ENCODE peak calls at places on chromosomes 16 and 17, in four cellular contexts. B, X, D and W are unnamed samples.

GRCh38 chr17:63550816-63551639 is 751 bp downstream of the DCAF7 start:
- DNase-seq in B (peak; percentile 20), X (no peak), D (peak; percentile 46), W (no peak)

GRCh38 chr17:72563952-72564351 is 443.1 kb downstream of the SOX9 start:
- DNase-seq in B (no peak), X (no peak), D (no peak), W (no peak)

GRCh38 chr17:81980752-81981239 is 3.4 kb downstream of the ASPSCR1 start:
- DNase-seq in B (no peak), X (no peak), D (no peak), W (no peak)

GRCh38 chr16:89581045-89581695 is 5.6 kb downstream of the CPNE7 start:
- DNase-seq in B (peak; percentile 99), X (no peak), D (no peak), W (no peak)

GRCh38 chr17:82014432-82014831 is 8.2 kb downstream of the CENPX start:
- DNase-seq in B (no peak), X (no peak), D (no peak), W (no peak)

GRCh38 chr17:80361495-80362220 is 53.3 kb upstream of the ENDOV start:
- DNase-seq in B (peak; percentile 6), X (no peak), D (peak; percentile 39), W (no peak)

GRCh38 chr17:58302919-58303551 is 22.3 kb upstream of the MPO start:
- DNase-seq in B (no peak), X (no peak), D (no peak), W (no peak)

GRCh38 chr17:38672788-38673713 is 1.7 kb downstream of the EPOP start:
- DNase-seq in B (no peak), X (no peak), D (peak; percentile 31), W (no peak)

GRCh38 chr16:72932050-72932449 is 115.9 kb downstream of the ZFHX3 start:
- DNase-seq in B (no peak), X (no peak), D (no peak), W (peak; percentile 39)

GRCh38 chr17:77609553-77610517 is 348.7 kb upstream of the TNRC6C start:
- DNase-seq in B (peak; percentile 17), X (no peak), D (peak; percentile 85), W (peak; percentile 65)

GRCh38 chr17:57675427-57675826 is 69.7 kb downstream of the CCDC182 start:
- DNase-seq in B (no peak), X (no peak), D (no peak), W (no peak)

GRCh38 chr16:82695806-82696205 is 69.0 kb downstream of the CDH13 start:
- DNase-seq in B (no peak), X (no peak), D (no peak), W (no peak)

GRCh38 chr17:68391561-68392268 is 65.6 kb downstream of the WIPI1 start:
- DNase-seq in B (peak; percentile 28), X (no peak), D (no peak), W (no peak)

GRCh38 chr16:24850289-24850931 is 4.6 kb downstream of the SLC5A11 start:
- DNase-seq in B (peak; percentile 31), X (no peak), D (peak; percentile 12), W (no peak)

GRCh38 chr17:74520790-74521480 is 10.3 kb downstream of the CD300LB start:
- DNase-seq in B (no peak), X (no peak), D (no peak), W (no peak)

GRCh38 chr16:82801361-82801760 is 174.6 kb downstream of the CDH13 start:
- DNase-seq in B (no peak), X (no peak), D (peak; percentile 11), W (no peak)

GRCh38 chr16:60636117-60636516 is 1400.1 kb downstream of the CDH8 start:
- DNase-seq in B (no peak), X (no peak), D (no peak), W (no peak)

GRCh38 chr17:39675390-39676082 is 7.3 kb downstream of the PNMT start:
- DNase-seq in B (no peak), X (no peak), D (no peak), W (no peak)

GRCh38 chr16:4328580-4329353 is 12.9 kb downstream of the GLIS2 start:
- DNase-seq in B (no peak), X (no peak), D (no peak), W (no peak)

GRCh38 chr16:19284207-19284606 is 1.3 kb upstream of the CLEC19A start:
- DNase-seq in B (no peak), X (no peak), D (no peak), W (no peak)

GRCh38 chr16:84918006-84918909 is 93.1 kb downstream of the ZDHHC7 start:
- DNase-seq in B (no peak), X (no peak), D (no peak), W (no peak)

GRCh38 chr17:64148699-64149098 is 18.8 kb upstream of the ERN1 start:
- DNase-seq in B (no peak), X (no peak), D (peak; percentile 16), W (no peak)

GRCh38 chr17:15342460-15342859 is 1.1 kb upstream of the TEKT3 start:
- DNase-seq in B (no peak), X (no peak), D (no peak), W (no peak)

GRCh38 chr17:79288950-79289349 is 214.3 kb downstream of the ENGASE start:
- DNase-seq in B (no peak), X (no peak), D (no peak), W (no peak)

GRCh38 chr16:22786691-22787090 is 27.3 kb upstream of the HS3ST2 start:
- DNase-seq in B (no peak), X (no peak), D (no peak), W (no peak)

GRCh38 chr16:22788190-22788530 is 25.8 kb upstream of the HS3ST2 start:
- DNase-seq in B (no peak), X (no peak), D (no peak), W (no peak)

GRCh38 chr16:22786284-22786683 is 27.7 kb upstream of the HS3ST2 start:
- DNase-seq in B (no peak), X (no peak), D (peak; percentile 2), W (no peak)

GRCh38 chr16:22789281-22789945 is 24.5 kb upstream of the HS3ST2 start:
- DNase-seq in B (no peak), X (no peak), D (no peak), W (no peak)

GRCh38 chr16:22787456-22788189 is 26.3 kb upstream of the HS3ST2 start:
- DNase-seq in B (no peak), X (no peak), D (peak; percentile 9), W (no peak)
- TF ChIP-seq CTCF in B (no peak), X (no peak), D (no peak), W (no peak)

DNA sequence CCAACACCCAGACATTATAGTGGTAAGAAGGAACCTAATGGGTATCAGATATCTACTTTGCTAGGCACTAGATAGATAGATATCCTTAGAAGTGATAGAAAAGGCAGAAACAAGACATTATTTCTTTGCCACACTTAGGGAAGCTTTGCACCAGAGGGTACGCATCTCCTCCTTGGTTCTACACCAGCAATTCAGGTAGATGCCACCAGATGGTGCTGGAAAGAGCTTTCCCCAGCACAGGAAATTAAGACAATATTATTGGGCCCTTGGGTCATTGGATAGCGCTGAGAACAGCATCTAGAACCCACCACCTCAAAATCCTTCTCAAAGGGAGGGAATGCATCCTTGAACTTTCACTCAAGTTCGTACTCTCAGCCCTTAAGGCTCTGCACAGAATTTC is 173.8 kb upstream of the CCL2 start:
- DNase-seq in B (no peak), X (no peak), D (no peak), W (no peak)
- TF ChIP-seq CTCF in B (peak; percentile 28), X (no peak), D (no peak), W (no peak)

GRCh38 chr17:71081666-71082065 is 912.3 kb downstream of the KCNJ2 start:
- DNase-seq in B (no peak), X (no peak), D (no peak), W (no peak)

GRCh38 chr17:71084219-71084618 is 914.9 kb downstream of the KCNJ2 start:
- DNase-seq in B (peak; percentile 42), X (no peak), D (peak; percentile 9), W (no peak)

GRCh38 chr17:71084838-71085237 is 915.5 kb downstream of the KCNJ2 start:
- DNase-seq in B (no peak), X (no peak), D (no peak), W (no peak)

GRCh38 chr17:71080937-71081336 is 911.6 kb downstream of the KCNJ2 start:
- DNase-seq in B (no peak), X (no peak), D (no peak), W (no peak)

DNA sequence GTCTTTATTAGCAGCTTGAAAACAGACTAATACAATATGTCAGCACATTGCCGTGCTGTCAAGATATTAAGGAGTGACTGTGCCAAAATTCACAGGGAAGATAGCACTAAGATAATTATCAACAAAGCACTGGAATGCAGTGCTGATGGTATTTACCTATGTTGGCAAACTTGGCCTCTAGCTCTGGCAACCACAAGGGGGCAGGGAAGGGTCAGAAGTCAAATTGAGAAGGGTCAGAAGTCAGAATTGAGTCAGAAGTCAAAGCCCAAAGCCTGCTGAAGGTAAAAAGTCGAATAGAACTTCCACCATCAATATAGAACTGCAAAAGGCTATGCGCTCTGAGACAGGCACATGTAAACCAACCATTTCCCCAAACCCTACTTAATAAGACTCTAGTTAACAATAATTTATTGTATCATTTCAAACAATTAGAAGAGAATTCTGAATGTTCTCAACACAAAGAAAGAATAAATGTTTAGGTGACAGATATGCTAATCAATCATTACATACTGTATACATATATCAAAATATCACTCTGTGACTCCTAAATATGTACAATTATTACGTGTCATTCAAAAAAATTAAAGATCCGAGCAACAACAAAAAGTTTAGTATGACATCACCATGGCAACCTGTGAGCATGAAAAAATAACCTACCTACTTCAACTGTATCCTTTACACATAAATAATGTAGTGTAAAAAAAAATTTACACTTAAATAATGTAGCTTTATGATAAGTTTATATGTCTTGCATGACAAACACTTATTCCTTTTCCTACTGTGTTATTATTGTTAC is 916.1 kb downstream of the KCNJ2 start:
- DNase-seq in B (peak; percentile 14), X (no peak), D (peak; percentile 12), W (peak; percentile 3)
- TF ChIP-seq CTCF in B (peak; percentile 24), X (no peak), D (no peak), W (no peak)

DNA sequence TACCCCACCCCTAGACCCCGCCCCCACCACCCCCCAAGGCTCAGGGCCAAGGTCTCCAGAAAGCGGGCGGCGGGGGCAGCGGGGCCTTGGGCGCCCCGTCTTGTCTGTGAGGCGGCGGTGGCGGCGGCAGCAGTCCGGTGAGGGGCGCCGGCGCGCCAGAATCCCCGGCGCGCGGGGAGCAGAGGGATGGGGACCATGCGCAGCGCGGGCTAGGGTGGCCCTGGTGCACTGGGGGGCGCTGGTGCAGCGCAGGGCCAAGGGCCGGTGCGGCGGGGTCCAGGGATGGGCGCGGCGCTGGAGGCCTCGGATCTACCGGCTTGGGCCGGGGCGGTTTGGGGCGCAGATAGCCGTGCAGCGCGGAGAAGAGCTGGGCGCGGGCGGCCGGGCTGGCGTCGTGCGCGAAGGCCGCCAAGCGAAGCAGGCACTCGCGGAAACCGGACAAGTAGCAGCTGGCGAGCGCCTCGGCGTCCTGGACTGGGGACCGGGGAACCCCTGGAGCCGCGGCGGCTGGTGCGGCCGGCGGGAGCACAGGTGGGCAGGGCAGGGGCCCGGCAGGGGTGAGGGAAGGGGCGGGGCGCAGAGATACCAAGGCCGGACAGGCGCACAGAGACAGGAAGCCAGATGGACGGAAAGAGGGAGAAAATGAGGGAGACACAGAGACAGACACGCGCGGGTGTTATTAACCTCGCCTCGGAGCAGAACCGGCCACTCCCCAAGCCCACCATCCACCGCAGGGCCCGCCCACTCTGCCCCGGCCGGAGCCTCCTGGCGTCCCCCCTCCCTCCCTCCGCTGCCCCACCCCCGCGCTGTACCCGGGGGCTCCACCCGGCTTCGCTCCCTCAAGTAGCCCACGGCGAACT is 2.1 kb downstream of the HES7 start:
- DNase-seq in B (peak; percentile 72), X (no peak), D (peak; percentile 79), W (peak; percentile 85)
- TF ChIP-seq CTCF in B (peak; percentile 32), X (no peak), D (peak; percentile 78), W (peak; percentile 87)